ENCODE peak calls at places on chromosomes 7 and 10, in nine cellular contexts. X, M, Y, U, T, Z, A, P and V are unnamed samples.

GRCh38 chr7:91720255-91720937 is 160.1 kb downstream of the MTERF1 start:
- DNase-seq in Z (no peak), M (no peak), Y (no peak), A (no peak), X (no peak), T (no peak), U (no peak), P (no peak), V (no peak)

GRCh38 chr7:78301361-78301760 is 502.8 kb downstream of the PHTF2 start:
- DNase-seq in Z (no peak), P (no peak), T (no peak), Y (no peak), X (no peak), M (peak; percentile 2), U (no peak), A (no peak), V (no peak)

GRCh38 chr10:89706011-89706410 is 4.6 kb downstream of the KIF20B start:
- DNase-seq in Z (no peak), M (no peak), U (no peak), X (no peak), Y (no peak), A (no peak), P (no peak), T (no peak), V (no peak)

GRCh38 chr7:43646603-43647313 is 63.9 kb downstream of the STK17A start:
- DNase-seq in M (peak; percentile 44), P (no peak), U (no peak), X (no peak), Z (no peak), T (no peak), A (no peak), Y (no peak), V (no peak)

GRCh38 chr10:78000956-78001472 is 28.3 kb downstream of the POLR3A start:
- DNase-seq in Z (no peak), Y (no peak), P (no peak), M (no peak), U (no peak), X (no peak), T (no peak), A (no peak), V (no peak)

GRCh38 chr10:99981581-99982199 is 28.1 kb downstream of the DNMBP start:
- DNase-seq in Y (peak; percentile 43), P (no peak), X (no peak), Z (no peak), M (no peak), T (no peak), A (no peak), U (no peak), V (no peak)

GRCh38 chr7:3446786-3447185 is 145.7 kb downstream of the SDK1 start:
- DNase-seq in Z (no peak), Y (no peak), A (no peak), T (no peak), P (no peak), M (no peak), U (no peak), X (no peak), V (no peak)

GRCh38 chr10:131946880-131947279 is 34.8 kb downstream of the BNIP3 start:
- DNase-seq in T (no peak), U (no peak), X (no peak), Z (no peak), A (no peak), Y (no peak), P (no peak), M (no peak), V (no peak)

GRCh38 chr7:12942599-12942998 is 255.2 kb downstream of the ARL4A start:
- DNase-seq in Z (peak; percentile 7), Y (no peak), A (peak; percentile 61), P (no peak), T (no peak), X (no peak), U (no peak), M (no peak), V (no peak)

GRCh38 chr7:2774935-2775334 is 69.2 kb downstream of the GNA12 start:
- DNase-seq in Y (no peak), U (no peak), M (no peak), X (no peak), Z (no peak), A (no peak), T (no peak), P (no peak), V (no peak)

GRCh38 chr10:101116754-101117153 is 14.3 kb upstream of the TLX1 start:
- DNase-seq in X (no peak), Y (no peak), M (no peak), P (no peak), Z (no peak), U (no peak), T (no peak), A (no peak), V (no peak)

GRCh38 chr10:30984563-30985328 is 46.9 kb downstream of the ZNF438 start:
- DNase-seq in P (no peak), Z (no peak), T (no peak), Y (no peak), U (no peak), M (no peak), X (no peak), A (no peak), V (no peak)

GRCh38 chr10:69495666-69496065 is 44.4 kb downstream of the TSPAN15 start:
- DNase-seq in X (no peak), M (no peak), U (peak; percentile 7), T (no peak), Y (no peak), P (no peak), A (no peak), Z (no peak), V (no peak)

GRCh38 chr10:111598433-111599059 is 521.7 kb downstream of the ADRA2A start:
- DNase-seq in M (peak; percentile 83), P (no peak), X (no peak), U (no peak), Z (peak; percentile 0), A (peak; percentile 5), T (peak; percentile 5), Y (peak; percentile 88), V (peak; percentile 74)

GRCh38 chr10:77104459-77104980 is 533.1 kb downstream of the KCNMA1 start:
- DNase-seq in U (no peak), Z (no peak), P (no peak), M (no peak), X (peak; percentile 72), A (no peak), T (no peak), Y (no peak), V (no peak)

GRCh38 chr7:32357535-32358277 is 132.5 kb downstream of the LSM5 start:
- DNase-seq in T (no peak), Z (no peak), X (no peak), A (no peak), U (no peak), P (no peak), M (no peak), Y (peak; percentile 51), V (no peak)

GRCh38 chr7:45938626-45939302 is 17.7 kb upstream of the IGFBP3 start:
- DNase-seq in Y (peak; percentile 41), M (peak; percentile 22), P (peak; percentile 38), T (no peak), Z (no peak), X (no peak), U (no peak), A (peak; percentile 49), V (no peak)

GRCh38 chr10:968546-969199 is 19.6 kb upstream of the GTPBP4 start:
- DNase-seq in A (no peak), P (no peak), Y (no peak), Z (no peak), M (no peak), T (no peak), X (no peak), U (no peak), V (no peak)

GRCh38 chr7:125033506-125033905 is 103.9 kb upstream of the POT1 start:
- DNase-seq in A (peak; percentile 76), Z (peak; percentile 88), U (no peak), Y (no peak), T (no peak), X (no peak), M (no peak), P (no peak), V (peak; percentile 46)

GRCh38 chr7:140659727-140660396 is 12.9 kb upstream of the ADCK2 start:
- DNase-seq in Y (no peak), U (no peak), Z (no peak), P (no peak), X (no peak), T (no peak), A (no peak), M (no peak), V (no peak)

GRCh38 chr10:7896297-7896696 is 78.0 kb downstream of the TAF3 start:
- DNase-seq in M (no peak), Z (no peak), P (no peak), A (no peak), X (no peak), T (no peak), Y (no peak), U (no peak), V (no peak)

GRCh38 chr10:23120001-23120934 is 24.9 kb downstream of the MSRB2 start:
- DNase-seq in A (no peak), M (no peak), T (no peak), P (no peak), Z (no peak), Y (no peak), X (no peak), U (no peak), V (no peak)

GRCh38 chr7:55056577-55057480 is 38.0 kb downstream of the EGFR start:
- DNase-seq in Y (no peak), M (no peak), Z (no peak), U (no peak), A (no peak), X (no peak), P (no peak), T (no peak), V (no peak)

GRCh38 chr7:81111358-81111757 is 192.5 kb upstream of the SEMA3C start:
- DNase-seq in X (no peak), T (no peak), A (no peak), Z (no peak), Y (no peak), P (no peak), M (no peak), U (no peak), V (no peak)

GRCh38 chr7:44466300-44467216 is 23.9 kb downstream of the NUDCD3 start:
- DNase-seq in Y (no peak), P (no peak), X (no peak), Z (no peak), T (no peak), A (no peak), U (no peak), M (no peak), V (no peak)